ENCODE peak calls at places on chromosome 5, in six cellular contexts. L is brain microvascular endothelial cell, H is cardiac fibroblast, X is T-helper 17 cell, F is cardiac muscle cell, M is kidney tubule cell. Q is an unnamed sample.
A peak's percentile ranks its signal among the peaks of the same experiment; 100 is the strongest.

GRCh38 chr5:73215891-73216610 is 43.1 kb downstream of the TMEM174 start:
- DNase-seq in X (peak; percentile 38), M (peak; percentile 88), L (peak; percentile 60), F (peak; percentile 75), H (peak; percentile 72), Q (peak; percentile 82)

GRCh38 chr5:136057401-136057951 is 28.7 kb downstream of the TGFBI start:
- DNase-seq in F (peak; percentile 58), H (peak; percentile 68), M (peak; percentile 91), L (peak; percentile 53), X (no peak), Q (peak; percentile 30)

GRCh38 chr5:134100283-134101011 is 14.0 kb upstream of the TCF7 start:
- DNase-seq in M (peak; percentile 84), H (peak; percentile 60), X (peak; percentile 77), L (peak; percentile 78), F (peak; percentile 73), Q (no peak)

GRCh38 chr5:169521366-169521983 is 62.1 kb upstream of the SPDL1 start:
- DNase-seq in F (peak; percentile 79), X (no peak), H (peak; percentile 84), M (no peak), L (no peak), Q (no peak)

GRCh38 chr5:121805931-121806330 is 45.8 kb upstream of the FTMT start:
- DNase-seq in F (no peak), M (no peak), H (no peak), L (no peak), X (no peak), Q (peak; percentile 3)

GRCh38 chr5:218457-219289 is 553 bp downstream of the SDHA start:
- DNase-seq in M (peak; percentile 33), H (peak; percentile 45), F (peak; percentile 51), L (peak; percentile 39), X (no peak), Q (peak; percentile 24)

GRCh38 chr5:174259691-174260420 is 214.3 kb downstream of the NSG2 start:
- DNase-seq in H (no peak), X (no peak), L (no peak), M (no peak), F (no peak), Q (no peak)

GRCh38 chr5:6810641-6811405 is 97.6 kb downstream of the TENT4A start:
- DNase-seq in X (no peak), H (no peak), M (no peak), L (no peak), F (no peak), Q (no peak)

GRCh38 chr5:43121565-43122484 is 1.1 kb downstream of the ZNF131 start:
- DNase-seq in M (peak; percentile 71), H (peak; percentile 55), L (peak; percentile 37), F (peak; percentile 51), X (no peak), Q (peak; percentile 65)

GRCh38 chr5:167530548-167530947 is 760.9 kb upstream of the WWC1 start:
- DNase-seq in M (no peak), L (no peak), F (no peak), H (no peak), X (no peak), Q (no peak)

GRCh38 chr5:130868186-130868821 is 296.8 kb downstream of the HINT1 start:
- DNase-seq in X (no peak), M (no peak), L (peak; percentile 33), H (peak; percentile 64), F (peak; percentile 43), Q (no peak)

GRCh38 chr5:125455041-125455440 is 708.6 kb upstream of the ZNF608 start:
- DNase-seq in M (peak; percentile 25), L (no peak), X (no peak), H (peak; percentile 33), F (peak; percentile 38), Q (no peak)

GRCh38 chr5:75890546-75890945 is 173.3 kb upstream of the POC5 start:
- DNase-seq in F (no peak), H (no peak), X (no peak), M (no peak), L (no peak), Q (no peak)

GRCh38 chr5:163396941-163397340 is 40.5 kb upstream of the CCNG1 start:
- DNase-seq in F (no peak), X (no peak), L (no peak), M (no peak), H (no peak), Q (no peak)

GRCh38 chr5:5141625-5142527 is 1.7 kb downstream of the ADAMTS16 start:
- DNase-seq in F (peak; percentile 71), M (peak; percentile 73), X (no peak), L (peak; percentile 52), H (peak; percentile 71), Q (peak; percentile 50)

GRCh38 chr5:115561176-115561575 is 16.6 kb upstream of the FEM1C start:
- DNase-seq in L (no peak), M (no peak), F (no peak), X (no peak), H (no peak), Q (no peak)

GRCh38 chr5:90221947-90222346 is 187.6 kb downstream of the CETN3 start:
- DNase-seq in F (no peak), M (peak; percentile 52), L (peak; percentile 42), X (no peak), H (no peak), Q (peak; percentile 50)

GRCh38 chr5:109453251-109453650 is 43.5 kb upstream of the PJA2 start:
- DNase-seq in H (no peak), M (peak; percentile 52), L (no peak), F (no peak), X (no peak), Q (no peak)

GRCh38 chr5:135832941-135833340 is 1.5 kb upstream of the SLC25A48 start:
- DNase-seq in X (no peak), L (no peak), M (no peak), F (no peak), H (no peak), Q (no peak)

GRCh38 chr5:157559301-157559700 is 16.3 kb downstream of the ADAM19 start:
- DNase-seq in X (no peak), H (peak; percentile 76), L (no peak), F (peak; percentile 71), M (peak; percentile 79), Q (peak; percentile 87)

Q was measured in HCEC 1CT.